ENCODE peak calls at places on chromosomes 4 and X, in seven cellular contexts. N is Peyer's patch, F is stomach, A is transverse colon, Z is prostate gland, B is tibial nerve, I is IMR-90. J is an unnamed sample.

GRCh38 chrX:43629229-43629628 is 26.9 kb upstream of the MAOA start:
- DNase-seq in Z (no peak), F (no peak), I (no peak), N (no peak), A (no peak), B (no peak), J (no peak)

GRCh38 chr4:44931720-44932119 is 205.4 kb upstream of the GNPDA2 start:
- DNase-seq in B (no peak), F (no peak), Z (no peak), A (no peak), N (no peak), I (no peak), J (no peak)

GRCh38 chr4:48686369-48686768 is 93.7 kb downstream of the FRYL start:
- DNase-seq in I (no peak), N (no peak), A (no peak), Z (no peak), B (no peak), F (no peak), J (no peak)

GRCh38 chr4:129223955-129224354 is 128.0 kb downstream of the C4orf33 start:
- DNase-seq in N (no peak), Z (no peak), A (no peak), F (no peak), B (no peak), I (no peak), J (peak)

GRCh38 chr4:85842540-85842939 is 367.6 kb downstream of the ARHGAP24 start:
- DNase-seq in N (peak), Z (no peak), B (peak), I (peak), F (no peak), A (peak), J (no peak)

GRCh38 chrX:97123001-97123400 is 239.3 kb downstream of the RPA4 start:
- DNase-seq in I (no peak), N (no peak), A (no peak), F (no peak), Z (no peak), B (no peak), J (no peak)

GRCh38 chr4:107977482-107977881 is 12.2 kb upstream of the HADH start:
- DNase-seq in Z (no peak), I (no peak), A (no peak), F (no peak), N (no peak), B (no peak), J (no peak)

GRCh38 chr4:91198951-91199350 is 1071.8 kb downstream of the CCSER1 start:
- DNase-seq in A (no peak), N (no peak), Z (no peak), I (no peak), F (no peak), B (no peak), J (no peak)

GRCh38 chr4:15416357-15417327 is 11.2 kb upstream of the C1QTNF7 start:
- DNase-seq in B (no peak), F (no peak), Z (no peak), N (no peak), I (no peak), A (no peak), J (no peak)

GRCh38 chr4:112120021-112120420 is 25.2 kb upstream of the FAM241A start:
- DNase-seq in F (no peak), A (no peak), Z (no peak), N (no peak), B (no peak), I (no peak), J (no peak)

GRCh38 chr4:127967141-127967775 is 2.1 kb downstream of the ABHD18 start:
- DNase-seq in A (no peak), Z (no peak), B (no peak), N (no peak), F (no peak), I (peak), J (no peak)

GRCh38 chr4:52246834-52247233 is 195.7 kb downstream of the SPATA18 start:
- DNase-seq in Z (no peak), I (no peak), F (no peak), N (no peak), A (no peak), B (no peak), J (no peak)

GRCh38 chr4:11700751-11701226 is 272.1 kb upstream of the HS3ST1 start:
- DNase-seq in A (no peak), Z (no peak), N (no peak), B (no peak), F (no peak), I (peak), J (no peak)

GRCh38 chrX:7062276-7062675 is 85.2 kb upstream of the STS start:
- DNase-seq in Z (no peak), B (no peak), A (no peak), N (no peak), I (peak), F (no peak), J (no peak)

GRCh38 chr4:67725132-67725531 is 24.2 kb upstream of the UBA6 start:
- DNase-seq in N (no peak), B (no peak), A (no peak), I (no peak), F (no peak), Z (peak), J (no peak)

GRCh38 chr4:183492791-183493221 is 12.1 kb upstream of the ING2 start:
- DNase-seq in Z (no peak), N (no peak), F (no peak), B (no peak), I (peak), A (no peak), J (no peak)

GRCh38 chr4:3388461-3389185 is 53.1 kb upstream of the HGFAC start:
- DNase-seq in B (no peak), Z (no peak), I (peak), A (no peak), N (peak), F (no peak), J (no peak)

GRCh38 chrX:121570072-121570841 is 522.8 kb downstream of the GLUD2 start:
- DNase-seq in I (no peak), B (no peak), F (no peak), Z (no peak), N (no peak), A (no peak), J (peak)

GRCh38 chrX:143664302-143664701 is 28.4 kb upstream of the SLITRK4 start:
- DNase-seq in B (no peak), F (no peak), A (no peak), Z (no peak), N (no peak), I (no peak), J (no peak)

GRCh38 chrX:149205937-149206336 is 299.2 kb downstream of the IDS start:
- DNase-seq in A (no peak), F (no peak), I (no peak), B (no peak), Z (no peak), N (no peak), J (no peak)

GRCh38 chr4:87030606-87031441 is 96.0 kb downstream of the AFF1 start:
- DNase-seq in A (no peak), F (no peak), B (no peak), I (peak), Z (no peak), N (no peak), J (peak)

GRCh38 chr4:110619401-110620247 is 3.3 kb downstream of the PITX2 start:
- DNase-seq in Z (no peak), A (no peak), I (no peak), F (no peak), B (no peak), N (no peak), J (no peak)

GRCh38 chr4:145012841-145013240 is 85.2 kb downstream of the ANAPC10 start:
- DNase-seq in I (peak), N (no peak), B (no peak), Z (no peak), F (no peak), A (no peak), J (no peak)

GRCh38 chrX:1389181-1389992 is 2.5 kb downstream of the SLC25A6 start:
- DNase-seq in F (peak), A (no peak), Z (no peak), I (no peak), B (no peak), N (peak), J (peak)

GRCh38 chr4:110636231-110636676 is 13.4 kb upstream of the PITX2 start:
- DNase-seq in I (no peak), N (no peak), Z (no peak), F (no peak), B (no peak), A (no peak), J (no peak)

GRCh38 chr4:128574706-128575105 is 234.8 kb upstream of the JADE1 start:
- DNase-seq in F (peak), A (peak), Z (peak), B (peak), I (peak), N (peak), J (peak)

GRCh38 chr4:36326610-36327009 is 45.2 kb downstream of the DTHD1 start:
- DNase-seq in N (no peak), B (no peak), F (no peak), I (no peak), Z (no peak), A (no peak), J (no peak)

GRCh38 chrX:24117288-24117687 is 32.2 kb upstream of the ZFX start:
- DNase-seq in Z (peak), I (peak), A (no peak), F (no peak), N (no peak), B (peak), J (peak)

GRCh38 chrX:55713635-55714034 is 3.9 kb upstream of the RRAGB start:
- DNase-seq in A (no peak), B (no peak), N (no peak), I (no peak), F (no peak), Z (no peak), J (no peak)

GRCh38 chrX:69024931-69025330 is 140.3 kb downstream of the PJA1 start:
- DNase-seq in Z (peak), F (peak), B (peak), A (peak), I (peak), N (no peak), J (peak)

GRCh38 chr4:150150545-150151156 is 72.4 kb downstream of the DCLK2 start:
- DNase-seq in B (no peak), N (no peak), I (no peak), Z (no peak), A (no peak), F (no peak), J (no peak)

GRCh38 chrX:132367984-132368383 is 120.9 kb downstream of the MBNL3 start:
- DNase-seq in Z (no peak), F (no peak), A (no peak), B (no peak), I (no peak), N (no peak), J (no peak)

GRCh38 chrX:17655232-17656034 is 81.9 kb upstream of the SCML1 start:
- DNase-seq in F (no peak), B (no peak), N (no peak), A (no peak), I (peak), Z (no peak), J (no peak)

GRCh38 chr4:74661427-74662171 is 132.7 kb downstream of the BTC start:
- DNase-seq in F (no peak), I (peak), Z (no peak), N (no peak), A (no peak), B (no peak), J (no peak)

GRCh38 chrX:34859191-34859590 is 83.4 kb upstream of the FAM47B start:
- DNase-seq in F (no peak), A (no peak), N (no peak), B (no peak), Z (no peak), I (no peak), J (no peak)

GRCh38 chr4:88104902-88105610 is 53.4 kb downstream of the ABCG2 start:
- DNase-seq in Z (no peak), A (no peak), B (no peak), F (no peak), I (peak), N (no peak), J (no peak)

GRCh38 chrX:101659601-101660063 is at the start of gene ARMCX2:
- DNase-seq in N (peak), F (peak), Z (peak), B (peak), A (peak), I (peak), J (peak)

GRCh38 chr4:159401791-159402380 is 299.0 kb downstream of the RAPGEF2 start:
- DNase-seq in B (no peak), I (peak), A (no peak), F (no peak), Z (no peak), N (no peak), J (no peak)

GRCh38 chr4:55608591-55608990 is 16.5 kb upstream of the PDCL2 start:
- DNase-seq in B (no peak), Z (no peak), A (no peak), I (no peak), N (no peak), F (no peak), J (no peak)

GRCh38 chr4:55611358-55612059 is 19.5 kb upstream of the PDCL2 start:
- DNase-seq in I (no peak), F (no peak), A (no peak), Z (no peak), N (no peak), B (no peak), J (no peak)

GRCh38 chr4:55612341-55612740 is 20.3 kb upstream of the PDCL2 start:
- DNase-seq in Z (no peak), B (no peak), A (no peak), N (no peak), F (no peak), I (no peak), J (no peak)

GRCh38 chr4:55613621-55614020 is 21.6 kb upstream of the PDCL2 start:
- DNase-seq in N (no peak), Z (no peak), A (no peak), F (no peak), B (no peak), I (no peak), J (no peak)

GRCh38 chr4:55609393-55609821 is 17.4 kb upstream of the PDCL2 start:
- DNase-seq in B (no peak), Z (no peak), F (no peak), N (no peak), A (no peak), I (peak), J (no peak)
- H3K27ac ChIP-seq in B (no peak), Z (no peak), F (no peak), N (no peak), A (no peak), I (no peak), J (no peak)

GRCh38 chrX:50204364-50204899 is at the start of gene CCNB3:
- DNase-seq in B (peak), N (peak), A (peak), F (peak), I (peak), Z (peak), J (peak)
- TF ChIP-seq POLR2A in B (no peak), N (no peak), A (peak), F (no peak), I (no peak), Z (no peak), J (no peak)

GRCh38 chr4:38308728-38309315 is 348.6 kb downstream of the PTTG2 start:
- DNase-seq in B (no peak), A (no peak), F (no peak), I (peak), N (no peak), Z (no peak), J (no peak)

GRCh38 chr4:38302910-38303309 is 342.7 kb downstream of the PTTG2 start:
- DNase-seq in A (no peak), I (no peak), B (no peak), F (no peak), N (no peak), Z (no peak), J (no peak)

GRCh38 chr4:38310446-38311043 is 350.3 kb downstream of the PTTG2 start:
- DNase-seq in I (no peak), F (no peak), N (peak), B (no peak), Z (no peak), A (peak), J (no peak)

GRCh38 chr4:38309471-38309870 is 349.3 kb downstream of the PTTG2 start:
- DNase-seq in F (no peak), A (no peak), N (no peak), B (no peak), I (no peak), Z (no peak), J (no peak)

DNA sequence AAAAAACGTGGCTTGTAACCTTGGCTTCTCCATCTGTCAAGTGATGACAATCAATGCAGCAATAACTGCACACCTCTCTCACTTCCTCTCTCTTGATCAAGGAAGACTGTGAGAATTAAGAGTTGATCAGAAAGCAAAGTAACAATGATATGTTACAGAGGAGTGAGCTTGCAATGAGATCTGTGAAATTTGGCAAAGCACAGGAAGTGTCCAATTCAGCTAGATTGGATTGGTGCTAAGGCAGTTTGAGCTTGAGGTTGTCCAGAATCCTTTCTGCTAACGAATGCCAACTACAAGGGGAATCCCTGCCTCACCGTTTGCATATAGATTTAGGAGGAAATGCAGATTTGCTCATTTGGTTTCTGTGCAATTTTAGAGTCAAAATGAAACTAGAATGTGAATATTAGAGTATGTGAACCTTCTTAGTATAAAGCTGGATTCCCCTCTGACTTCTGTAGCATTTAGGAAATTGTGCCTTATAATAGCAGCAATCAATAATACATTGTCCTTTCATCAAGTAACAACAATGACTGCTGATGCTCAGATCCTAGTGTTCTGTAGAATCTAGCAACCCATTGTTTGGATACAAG is 346.4 kb downstream of the PTTG2 start:
- DNase-seq in I (no peak), Z (no peak), B (no peak), N (no peak), F (no peak), A (no peak), J (no peak)
- H3K27ac ChIP-seq in I (no peak), Z (no peak), B (no peak), N (no peak), F (no peak), A (no peak), J (no peak)

GRCh38 chrX:85003655-85004244 is at the start of gene APOOL:
- DNase-seq in B (peak), F (peak), A (peak), I (peak), N (peak), Z (peak), J (peak)
- TF ChIP-seq POLR2A in B (no peak), F (no peak), A (peak), I (no peak), N (no peak), Z (peak), J (no peak)

GRCh38 chrX:40318796-40319195 is 221.0 kb upstream of the BCOR start:
- DNase-seq in Z (no peak), A (no peak), N (no peak), F (no peak), B (no peak), I (no peak), J (no peak)
- H3K27ac ChIP-seq in Z (no peak), A (no peak), N (no peak), F (no peak), B (no peak), I (no peak), J (no peak)

GRCh38 chr4:8211737-8212581 is 12.9 kb downstream of the SH3TC1 start:
- DNase-seq in N (no peak), Z (no peak), I (no peak), A (no peak), B (no peak), F (no peak), J (no peak)
- TF ChIP-seq POLR2A in N (no peak), Z (no peak), I (no peak), A (no peak), B (no peak), F (no peak), J (no peak)

GRCh38 chr4:98620087-98620784 is 38.2 kb downstream of the TSPAN5 start:
- DNase-seq in F (no peak), N (no peak), B (no peak), I (no peak), A (no peak), Z (no peak), J (no peak)
- H3K27ac ChIP-seq in F (no peak), N (no peak), B (no peak), I (no peak), A (no peak), Z (no peak), J (no peak)